ENCODE peak calls at places on chromosomes 1 and 21, in ten cellular contexts. One of them, this sample, is unnamed.

GRCh38 chr1:224205438-224205840 is 22.4 kb downstream of the DEGS1 start:
- DNase-seq in CD4-positive, CD25-positive, alpha-beta regulatory T cell: no peak
- DNase-seq in T-helper 2 cell: no peak
- DNase-seq in fibroblast of lung: peak
- DNase-seq in HepG2: peak
- DNase-seq in H4: peak
- DNase-seq in cerebellar cortex: no peak
- DNase-seq in Peyer's patch: no peak
- DNase-seq in T-cell: no peak
- DNase-seq in Right ventricle myocardium superior: no peak
- DNase-seq in this sample: no peak

GRCh38 chr1:207892764-207893163 is 18.2 kb downstream of the CD34 start:
- DNase-seq in CD4-positive, CD25-positive, alpha-beta regulatory T cell: no peak
- DNase-seq in T-helper 2 cell: no peak
- DNase-seq in fibroblast of lung: no peak
- DNase-seq in HepG2: no peak
- DNase-seq in H4: no peak
- DNase-seq in cerebellar cortex: no peak
- DNase-seq in Peyer's patch: no peak
- DNase-seq in T-cell: no peak
- DNase-seq in Right ventricle myocardium superior: no peak
- DNase-seq in this sample: no peak

GRCh38 chr1:31581821-31582810 is 5.8 kb downstream of the TINAGL1 start:
- DNase-seq in CD4-positive, CD25-positive, alpha-beta regulatory T cell: no peak
- DNase-seq in T-helper 2 cell: no peak
- DNase-seq in fibroblast of lung: no peak
- DNase-seq in HepG2: no peak
- DNase-seq in H4: no peak
- DNase-seq in cerebellar cortex: no peak
- DNase-seq in Peyer's patch: no peak
- DNase-seq in T-cell: no peak
- DNase-seq in Right ventricle myocardium superior: no peak
- DNase-seq in this sample: no peak

GRCh38 chr1:19101244-19101643 is 108.8 kb downstream of the UBR4 start:
- DNase-seq in CD4-positive, CD25-positive, alpha-beta regulatory T cell: no peak
- DNase-seq in T-helper 2 cell: no peak
- DNase-seq in fibroblast of lung: no peak
- DNase-seq in HepG2: no peak
- DNase-seq in H4: no peak
- DNase-seq in cerebellar cortex: no peak
- DNase-seq in Peyer's patch: no peak
- DNase-seq in T-cell: no peak
- DNase-seq in Right ventricle myocardium superior: no peak
- DNase-seq in this sample: no peak

GRCh38 chr21:33030633-33031032 is 4.9 kb downstream of the OLIG2 start:
- DNase-seq in CD4-positive, CD25-positive, alpha-beta regulatory T cell: no peak
- DNase-seq in T-helper 2 cell: no peak
- DNase-seq in fibroblast of lung: no peak
- DNase-seq in HepG2: no peak
- DNase-seq in H4: no peak
- DNase-seq in cerebellar cortex: no peak
- DNase-seq in Peyer's patch: no peak
- DNase-seq in T-cell: no peak
- DNase-seq in Right ventricle myocardium superior: no peak
- DNase-seq in this sample: no peak

GRCh38 chr21:26790289-26790688 is 54.9 kb downstream of the ADAMTS1 start:
- DNase-seq in CD4-positive, CD25-positive, alpha-beta regulatory T cell: no peak
- DNase-seq in T-helper 2 cell: no peak
- DNase-seq in fibroblast of lung: no peak
- DNase-seq in HepG2: no peak
- DNase-seq in H4: no peak
- DNase-seq in cerebellar cortex: no peak
- DNase-seq in Peyer's patch: no peak
- DNase-seq in T-cell: no peak
- DNase-seq in Right ventricle myocardium superior: no peak
- DNase-seq in this sample: no peak

GRCh38 chr1:195618287-195618686 is 990.0 kb downstream of the KCNT2 start:
- DNase-seq in CD4-positive, CD25-positive, alpha-beta regulatory T cell: no peak
- DNase-seq in T-helper 2 cell: no peak
- DNase-seq in fibroblast of lung: no peak
- DNase-seq in HepG2: no peak
- DNase-seq in H4: no peak
- DNase-seq in cerebellar cortex: no peak
- DNase-seq in Peyer's patch: no peak
- DNase-seq in T-cell: no peak
- DNase-seq in Right ventricle myocardium superior: no peak
- DNase-seq in this sample: no peak

GRCh38 chr21:17688912-17689874 is 76.5 kb upstream of the BTG3 start:
- DNase-seq in CD4-positive, CD25-positive, alpha-beta regulatory T cell: peak
- DNase-seq in T-helper 2 cell: peak
- DNase-seq in fibroblast of lung: peak
- DNase-seq in HepG2: peak
- DNase-seq in H4: peak
- DNase-seq in cerebellar cortex: peak
- DNase-seq in Peyer's patch: peak
- DNase-seq in T-cell: peak
- DNase-seq in Right ventricle myocardium superior: peak
- DNase-seq in this sample: peak

GRCh38 chr1:198107041-198107440 is 49.8 kb upstream of the NEK7 start:
- DNase-seq in CD4-positive, CD25-positive, alpha-beta regulatory T cell: no peak
- DNase-seq in T-helper 2 cell: no peak
- DNase-seq in fibroblast of lung: peak
- DNase-seq in HepG2: no peak
- DNase-seq in H4: no peak
- DNase-seq in cerebellar cortex: no peak
- DNase-seq in Peyer's patch: no peak
- DNase-seq in T-cell: no peak
- DNase-seq in Right ventricle myocardium superior: no peak
- DNase-seq in this sample: no peak

GRCh38 chr1:110011527-110012041 is 22.8 kb upstream of the STRIP1 start:
- DNase-seq in CD4-positive, CD25-positive, alpha-beta regulatory T cell: peak
- DNase-seq in T-helper 2 cell: no peak
- DNase-seq in fibroblast of lung: peak
- DNase-seq in HepG2: peak
- DNase-seq in H4: peak
- DNase-seq in cerebellar cortex: peak
- DNase-seq in Peyer's patch: no peak
- DNase-seq in T-cell: peak
- DNase-seq in Right ventricle myocardium superior: no peak
- DNase-seq in this sample: no peak

GRCh38 chr1:17791464-17791863 is 36.3 kb downstream of the ACTL8 start:
- DNase-seq in CD4-positive, CD25-positive, alpha-beta regulatory T cell: no peak
- DNase-seq in T-helper 2 cell: no peak
- DNase-seq in fibroblast of lung: no peak
- DNase-seq in HepG2: no peak
- DNase-seq in H4: no peak
- DNase-seq in cerebellar cortex: no peak
- DNase-seq in Peyer's patch: no peak
- DNase-seq in T-cell: no peak
- DNase-seq in Right ventricle myocardium superior: no peak
- DNase-seq in this sample: no peak

GRCh38 chr1:108057536-108057935 is 92.6 kb upstream of the VAV3 start:
- DNase-seq in CD4-positive, CD25-positive, alpha-beta regulatory T cell: no peak
- DNase-seq in T-helper 2 cell: no peak
- DNase-seq in fibroblast of lung: no peak
- DNase-seq in HepG2: no peak
- DNase-seq in H4: peak
- DNase-seq in cerebellar cortex: no peak
- DNase-seq in Peyer's patch: no peak
- DNase-seq in T-cell: no peak
- DNase-seq in Right ventricle myocardium superior: peak
- DNase-seq in this sample: no peak

GRCh38 chr1:87963566-87963965 is 634.9 kb downstream of the LMO4 start:
- DNase-seq in CD4-positive, CD25-positive, alpha-beta regulatory T cell: no peak
- DNase-seq in T-helper 2 cell: no peak
- DNase-seq in fibroblast of lung: peak
- DNase-seq in HepG2: no peak
- DNase-seq in H4: no peak
- DNase-seq in cerebellar cortex: no peak
- DNase-seq in Peyer's patch: no peak
- DNase-seq in T-cell: no peak
- DNase-seq in Right ventricle myocardium superior: no peak
- DNase-seq in this sample: no peak

GRCh38 chr1:156601122-156601830 is at the start of gene GPATCH4:
- DNase-seq in CD4-positive, CD25-positive, alpha-beta regulatory T cell: peak
- DNase-seq in T-helper 2 cell: peak
- DNase-seq in fibroblast of lung: peak
- DNase-seq in HepG2: peak
- DNase-seq in H4: peak
- DNase-seq in cerebellar cortex: peak
- DNase-seq in Peyer's patch: peak
- DNase-seq in T-cell: peak
- DNase-seq in Right ventricle myocardium superior: peak
- DNase-seq in this sample: peak

GRCh38 chr1:100130552-100131077 is 2.1 kb downstream of the SASS6 start:
- DNase-seq in CD4-positive, CD25-positive, alpha-beta regulatory T cell: no peak
- DNase-seq in T-helper 2 cell: no peak
- DNase-seq in fibroblast of lung: no peak
- DNase-seq in HepG2: peak
- DNase-seq in H4: peak
- DNase-seq in cerebellar cortex: no peak
- DNase-seq in Peyer's patch: no peak
- DNase-seq in T-cell: no peak
- DNase-seq in Right ventricle myocardium superior: no peak
- DNase-seq in this sample: peak